ENCODE peak calls at places on chromosomes 13 and 19, in four cellular contexts. N is neural progenitor cell, O is psoas muscle, F is ascending aorta. Z is an unnamed sample. For H3K4me1, the result is how much of the 10 kb centered on the place peaks cover.

GRCh38 chr13:20702945-20703784 is at the start of gene IL17D:
- DNase-seq in N (peak), O (peak), F (no peak), Z (no peak)

GRCh38 chr13:25872871-25873607 is 178.8 kb downstream of the SHISA2 start:
- DNase-seq in N (no peak), O (no peak), F (no peak), Z (no peak)

GRCh38 chr19:49327878-49328544 is 3.0 kb upstream of the SLC6A16 start:
- DNase-seq in N (peak), O (no peak), F (no peak), Z (no peak)

GRCh38 chr19:2726904-2727639 is 5.9 kb upstream of the DIRAS1 start:
- DNase-seq in F (no peak), O (no peak), N (peak), Z (no peak)

GRCh38 chr19:14689598-14690503 is at the start of gene ZNF333:
- DNase-seq in O (peak), N (peak), F (peak), Z (peak)

GRCh38 chr19:719081-719512 is 10.4 kb downstream of the PALM start:
- DNase-seq in N (no peak), F (no peak), O (peak), Z (peak)

GRCh38 chr13:39612023-39612637 is 9.1 kb upstream of the LHFPL6 start:
- DNase-seq in N (peak), O (peak), F (no peak), Z (no peak)

GRCh38 chr13:111853766-111854165 is 213.2 kb upstream of the SOX1 start:
- DNase-seq in F (no peak), N (no peak), O (no peak), Z (no peak)

GRCh38 chr13:66210677-66211076 is 1019.5 kb downstream of the PCDH9 start:
- DNase-seq in O (no peak), N (no peak), F (no peak), Z (no peak)

GRCh38 chr19:6066661-6067646 is 43.3 kb downstream of the RFX2 start:
- DNase-seq in O (peak), F (peak), N (peak), Z (peak)

GRCh38 chr19:35780717-35781116 is 5.4 kb downstream of the ARHGAP33 start:
- DNase-seq in F (no peak), O (no peak), N (no peak), Z (no peak)

GRCh38 chr13:113187905-113188595 is 20.4 kb downstream of the PCID2 start:
- DNase-seq in F (no peak), N (no peak), O (no peak), Z (no peak)

GRCh38 chr19:14112051-14112808 is 5.3 kb downstream of the PRKACA start:
- DNase-seq in F (no peak), O (peak), N (no peak), Z (peak)

GRCh38 chr13:79349011-79349410 is 57.0 kb downstream of the RBM26 start:
- DNase-seq in F (no peak), O (no peak), N (no peak), Z (no peak)

GRCh38 chr13:75685239-75685697 is 49.1 kb downstream of the LMO7 start:
- DNase-seq in O (no peak), F (no peak), N (peak), Z (no peak)

GRCh38 chr19:17079710-17080440 is 4.3 kb downstream of the MYO9B start:
- DNase-seq in O (peak), F (peak), N (peak), Z (peak)

GRCh38 chr19:48628486-48629296 is 8.5 kb downstream of the DBP start:
- DNase-seq in O (no peak), F (no peak), N (no peak), Z (no peak)

GRCh38 chr13:42355118-42355840 is 83.3 kb downstream of the AKAP11 start:
- DNase-seq in N (peak), O (no peak), F (no peak), Z (no peak)

GRCh38 chr13:42361701-42362100 is 89.7 kb downstream of the AKAP11 start:
- DNase-seq in N (no peak), F (no peak), O (no peak), Z (no peak)

GRCh38 chr13:42360046-42360445 is 88.1 kb downstream of the AKAP11 start:
- DNase-seq in N (no peak), F (no peak), O (no peak), Z (no peak)

GRCh38 chr13:42354246-42355117 is 82.5 kb downstream of the AKAP11 start:
- DNase-seq in O (no peak), F (no peak), N (peak), Z (no peak)

GRCh38 chr13:42355841-42356575 is 84.1 kb downstream of the AKAP11 start:
- DNase-seq in N (no peak), O (no peak), F (no peak), Z (no peak)
- TF ChIP-seq CTCF in N (no peak), O (no peak), F (no peak), Z (no peak)

DNA sequence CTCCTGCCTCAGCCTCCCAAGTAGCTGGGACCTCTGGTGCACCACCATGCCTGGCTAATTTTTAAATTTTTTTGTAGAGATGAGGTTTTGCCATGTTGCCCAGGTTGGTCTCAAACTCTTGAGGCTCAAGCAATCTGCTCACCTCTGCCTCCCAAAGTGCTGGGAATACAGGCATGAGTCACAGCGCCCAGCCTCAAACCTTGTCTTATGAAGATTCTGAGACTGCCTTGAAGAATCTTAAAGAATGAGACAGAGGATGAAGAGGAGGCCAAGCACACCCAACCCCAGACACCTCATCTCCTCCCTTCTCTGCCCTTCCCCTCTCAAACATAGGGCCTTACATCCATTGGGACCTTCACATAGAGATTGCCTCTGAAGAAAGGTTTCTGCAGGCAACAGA is 179.7 kb downstream of the ABCC4 start:
- DNase-seq in O (no peak), N (no peak), F (no peak), Z (no peak)
- H3K4me1 ChIP-seq in O (under half), N (under half), F (under half), Z (under half)

GRCh38 chr13:106688940-106689339 is 121.0 kb upstream of the ARGLU1 start:
- DNase-seq in F (no peak), N (no peak), O (no peak), Z (no peak)
- H3K4me3 ChIP-seq in F (no peak), N (no peak), O (no peak), Z (no peak)

GRCh38 chr19:19732579-19733501 is at the start of gene ZNF14:
- DNase-seq in O (peak), N (peak), F (peak), Z (peak)
- TF ChIP-seq CTCF in O (no peak), N (peak), F (peak), Z (peak)

GRCh38 chr19:50549927-50550593 is 18.2 kb downstream of the LRRC4B start:
- DNase-seq in O (no peak), F (no peak), N (no peak), Z (no peak)
- H3K4me1 ChIP-seq in O (under half), F (under half), N (under half), Z (under half)

GRCh38 chr19:51422053-51422448 is 4.6 kb upstream of the SIGLEC10 start:
- DNase-seq in O (peak), N (peak), F (no peak), Z (peak)
- H3K4me3 ChIP-seq in O (no peak), N (peak), F (no peak), Z (no peak)

GRCh38 chr19:23070353-23070781 is 46.5 kb upstream of the ZNF730 start:
- DNase-seq in F (no peak), O (peak), N (no peak), Z (peak)
- TF ChIP-seq CTCF in F (peak), O (peak), N (no peak), Z (peak)

DNA sequence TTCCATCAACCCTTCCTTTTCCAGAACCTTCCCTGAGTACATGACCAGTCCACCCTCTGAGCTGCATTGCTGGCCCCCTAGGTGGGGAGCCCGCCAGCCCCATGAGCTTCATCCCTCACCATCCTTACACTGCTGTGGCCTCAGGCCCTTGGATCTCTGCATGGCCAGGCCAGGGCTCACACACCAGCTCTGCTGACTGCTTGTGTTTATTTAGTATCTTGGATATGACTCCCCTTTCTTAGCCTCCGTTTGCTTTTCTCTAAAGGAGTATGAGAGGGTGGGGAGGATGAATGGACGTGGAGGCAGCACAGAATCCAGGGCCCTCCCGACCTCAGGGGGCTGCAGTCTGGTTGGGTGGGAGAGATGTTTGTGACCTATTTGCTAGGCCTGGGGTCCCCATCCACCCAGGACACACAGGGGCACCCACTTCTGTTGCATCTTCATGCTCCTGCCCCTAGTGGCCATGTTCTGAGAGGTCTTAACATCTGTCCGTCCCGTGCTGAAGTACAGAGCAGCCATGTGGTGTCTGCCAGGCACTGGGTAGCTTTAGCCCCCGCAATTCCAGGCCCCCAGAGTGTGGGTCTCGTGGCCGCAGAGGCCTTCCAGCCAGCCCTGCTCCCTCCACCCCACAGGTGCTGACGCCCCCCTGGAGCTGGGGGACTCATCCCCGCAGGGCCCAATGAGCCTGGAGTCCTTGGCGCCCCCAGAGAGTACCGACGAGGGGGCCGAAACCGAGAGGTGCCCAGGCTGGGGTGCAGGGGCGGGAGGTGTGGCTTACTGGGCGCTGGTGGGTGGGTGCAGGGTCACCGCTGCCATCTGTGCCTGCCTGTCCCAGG is 13.0 kb downstream of the ARHGEF1 start:
- DNase-seq in F (no peak), N (peak), O (no peak), Z (no peak)
- H3K4me1 ChIP-seq in F (under half), N (under half), O (under half), Z (under half)

GRCh38 chr13:110309159-110309476 is 2.0 kb downstream of the COL4A2 start:
- DNase-seq in F (no peak), O (no peak), N (no peak), Z (no peak)

GRCh38 chr13:110310541-110311491 is 3.7 kb downstream of the COL4A2 start:
- DNase-seq in O (no peak), N (no peak), F (no peak), Z (no peak)

GRCh38 chr13:110307697-110308376 is 753 bp downstream of the COL4A2 start:
- DNase-seq in N (peak), F (no peak), O (no peak), Z (no peak)

GRCh38 chr13:110308377-110309158 is 1.5 kb downstream of the COL4A2 start:
- DNase-seq in N (peak), F (no peak), O (no peak), Z (no peak)

GRCh38 chr13:110309661-110310524 is 2.8 kb downstream of the COL4A2 start:
- DNase-seq in F (no peak), N (peak), O (no peak), Z (no peak)
- H3K4me3 ChIP-seq in F (peak), N (no peak), O (peak), Z (peak)

Z was measured in left ventricle myocardium inferior.